ENCODE peak calls at places on chromosome 4, in five cellular contexts. I is A549, X is tibial artery, G is tibial nerve, B is gastrocnemius medialis. P is an unnamed sample.

GRCh38 chr4:123121241-123121907 is 199.0 kb upstream of the NUDT6 start:
- DNase-seq in I (no peak), X (no peak), G (no peak), B (no peak), P (no peak)

GRCh38 chr4:74376888-74377483 is 12.0 kb downstream of the EREG start:
- DNase-seq in I (peak; percentile 41), X (no peak), G (no peak), B (no peak), P (no peak)

GRCh38 chr4:75189976-75190375 is 257.1 kb downstream of the PARM1 start:
- DNase-seq in I (no peak), X (no peak), G (no peak), B (no peak), P (no peak)

GRCh38 chr4:89001647-89002518 is 55.1 kb downstream of the FAM13A start:
- DNase-seq in I (no peak), X (no peak), G (no peak), B (no peak), P (no peak)

GRCh38 chr4:181821039-181822004 is 421.9 kb upstream of the TENM3 start:
- DNase-seq in I (no peak), X (no peak), G (no peak), B (no peak), P (no peak)

GRCh38 chr4:159312236-159312635 is 209.4 kb downstream of the RAPGEF2 start:
- DNase-seq in I (no peak), X (no peak), G (no peak), B (no peak), P (no peak)

GRCh38 chr4:83025563-83025962 is 9.4 kb upstream of the COPS4 start:
- DNase-seq in I (no peak), X (no peak), G (no peak), B (no peak), P (no peak)

GRCh38 chr4:13990596-13991589 is 363.4 kb upstream of the BOD1L1 start:
- DNase-seq in I (peak; percentile 55), X (no peak), G (no peak), B (no peak), P (no peak)

GRCh38 chr4:7326693-7327340 is 107.9 kb downstream of the PSAPL1 start:
- DNase-seq in I (no peak), X (no peak), G (no peak), B (no peak), P (no peak)

GRCh38 chr4:94803181-94803580 is 45.4 kb downstream of the BMPR1B start:
- DNase-seq in I (no peak), X (no peak), G (no peak), B (no peak), P (no peak)

GRCh38 chr4:124806403-124806802 is 93.9 kb upstream of the ANKRD50 start:
- DNase-seq in I (no peak), X (no peak), G (no peak), B (no peak), P (no peak)

GRCh38 chr4:33831667-33832066 is 2412.6 kb downstream of the ARAP2 start:
- DNase-seq in I (no peak), X (no peak), G (no peak), B (no peak), P (no peak)

GRCh38 chr4:1899149-1900086 is 28.2 kb downstream of the NSD2 start:
- DNase-seq in I (peak; percentile 84), X (peak; percentile 61), G (peak; percentile 61), B (peak; percentile 42), P (peak; percentile 56)

GRCh38 chr4:7539659-7540058 is 104.9 kb upstream of the PSAPL1 start:
- DNase-seq in I (peak; percentile 10), X (no peak), G (no peak), B (no peak), P (no peak)

GRCh38 chr4:107709916-107710315 is 10.1 kb downstream of the PAPSS1 start:
- DNase-seq in I (no peak), X (no peak), G (no peak), B (no peak), P (no peak)

GRCh38 chr4:185534850-185535761 is at the start of gene PDLIM3:
- DNase-seq in I (peak; percentile 21), X (peak; percentile 57), G (no peak), B (peak; percentile 81), P (peak; percentile 75)

GRCh38 chr4:3234171-3235029 is 14.6 kb upstream of the MSANTD1 start:
- DNase-seq in I (no peak), X (no peak), G (no peak), B (no peak), P (no peak)

GRCh38 chr4:116838609-116839008 is 246.8 kb downstream of the TRAM1L1 start:
- DNase-seq in I (no peak), X (no peak), G (no peak), B (no peak), P (no peak)

GRCh38 chr4:120948382-120948781 is 25.9 kb upstream of the PRDM5 start:
- DNase-seq in I (no peak), X (no peak), G (no peak), B (no peak), P (no peak)

GRCh38 chr4:78654809-78655208 is 103.2 kb downstream of the ANXA3 start:
- DNase-seq in I (no peak), X (no peak), G (no peak), B (no peak), P (no peak)

GRCh38 chr4:931194-931959 is 739 bp downstream of the GAK start:
- DNase-seq in I (no peak), X (no peak), G (no peak), B (peak; percentile 56), P (no peak)

GRCh38 chr4:88054229-88054628 is 46.8 kb downstream of the PKD2 start:
- DNase-seq in I (no peak), X (no peak), G (no peak), B (no peak), P (no peak)

GRCh38 chr4:179750374-179750773 is 2308.1 kb upstream of the AGA start:
- DNase-seq in I (no peak), X (no peak), G (no peak), B (no peak), P (no peak)

GRCh38 chr4:108141213-108142045 is 27.3 kb downstream of the LEF1 start:
- DNase-seq in I (no peak), X (no peak), G (no peak), B (no peak), P (no peak)

GRCh38 chr4:85644061-85644460 is 169.1 kb downstream of the ARHGAP24 start:
- DNase-seq in I (no peak), X (no peak), G (no peak), B (no peak), P (no peak)

GRCh38 chr4:77695769-77696168 is 90.1 kb downstream of the CXCL13 start:
- DNase-seq in I (peak; percentile 50), X (no peak), G (no peak), B (no peak), P (no peak)

GRCh38 chr4:3295837-3296624 is 3.2 kb downstream of the RGS12 start:
- DNase-seq in I (no peak), X (peak; percentile 5), G (no peak), B (no peak), P (no peak)

GRCh38 chr4:106530816-106531215 is 162.2 kb upstream of the GIMD1 start:
- DNase-seq in I (no peak), X (no peak), G (no peak), B (no peak), P (no peak)

DNA sequence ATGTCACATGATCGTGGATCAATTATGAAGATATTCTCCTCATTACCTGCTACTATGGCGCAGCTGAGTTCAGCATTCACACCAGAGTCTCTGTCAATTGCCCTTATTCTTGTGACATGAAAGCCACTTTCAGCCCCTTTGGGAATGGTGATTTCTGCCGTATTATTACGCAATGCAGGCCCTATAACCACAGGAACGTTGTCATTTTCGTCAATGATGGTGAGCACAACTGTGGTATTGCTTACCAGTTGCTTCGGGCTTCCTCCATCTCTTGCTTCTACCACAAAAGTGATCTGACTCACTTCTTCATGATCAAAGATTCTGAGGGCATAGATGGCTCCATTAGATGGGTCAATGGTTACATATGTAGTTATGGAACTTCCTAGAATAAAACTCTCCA is 2.1 kb downstream of the PCDH18 start:
- DNase-seq in I (no peak), X (no peak), G (no peak), B (no peak), P (no peak)
- H3K4me3 ChIP-seq in I (no peak overlapping the region), X (peak overlapping the region; percentile 67), G (peak overlapping the region; percentile 42), B (peak overlapping the region; percentile 43), P (peak overlapping the region; percentile 72)

DNA sequence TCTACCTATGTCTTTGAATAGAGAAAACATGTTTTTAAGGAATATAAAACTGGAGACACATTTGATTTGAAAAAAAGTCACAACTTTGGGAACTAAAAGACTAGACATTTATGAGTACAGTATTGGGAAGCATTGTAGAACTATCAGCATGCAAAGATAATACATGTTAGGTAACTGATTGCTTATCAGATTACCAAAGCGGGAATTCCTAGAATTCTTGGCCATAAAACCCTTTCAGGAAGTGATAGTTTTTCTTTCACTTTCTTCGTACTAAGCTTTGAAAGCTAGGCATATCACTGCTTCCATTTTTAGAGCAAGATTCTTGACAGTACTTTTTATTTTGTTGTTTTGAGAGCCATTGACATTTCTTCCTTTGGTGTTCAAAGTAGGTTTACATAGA is 646.6 kb upstream of the PITX2 start:
- DNase-seq in I (no peak), X (no peak), G (no peak), B (no peak), P (no peak)
- H3K4me3 ChIP-seq in I (no peak overlapping the region), X (peak overlapping the region; percentile 3), G (no peak overlapping the region), B (no peak overlapping the region), P (no peak overlapping the region)

GRCh38 chr4:139721789-139722188 is 56.2 kb downstream of the MGST2 start:
- DNase-seq in I (no peak), X (no peak), G (no peak), B (no peak), P (no peak)
- H3K4me3 ChIP-seq in I (no peak overlapping the region), X (no peak overlapping the region), G (no peak overlapping the region), B (no peak overlapping the region), P (no peak overlapping the region)

DNA sequence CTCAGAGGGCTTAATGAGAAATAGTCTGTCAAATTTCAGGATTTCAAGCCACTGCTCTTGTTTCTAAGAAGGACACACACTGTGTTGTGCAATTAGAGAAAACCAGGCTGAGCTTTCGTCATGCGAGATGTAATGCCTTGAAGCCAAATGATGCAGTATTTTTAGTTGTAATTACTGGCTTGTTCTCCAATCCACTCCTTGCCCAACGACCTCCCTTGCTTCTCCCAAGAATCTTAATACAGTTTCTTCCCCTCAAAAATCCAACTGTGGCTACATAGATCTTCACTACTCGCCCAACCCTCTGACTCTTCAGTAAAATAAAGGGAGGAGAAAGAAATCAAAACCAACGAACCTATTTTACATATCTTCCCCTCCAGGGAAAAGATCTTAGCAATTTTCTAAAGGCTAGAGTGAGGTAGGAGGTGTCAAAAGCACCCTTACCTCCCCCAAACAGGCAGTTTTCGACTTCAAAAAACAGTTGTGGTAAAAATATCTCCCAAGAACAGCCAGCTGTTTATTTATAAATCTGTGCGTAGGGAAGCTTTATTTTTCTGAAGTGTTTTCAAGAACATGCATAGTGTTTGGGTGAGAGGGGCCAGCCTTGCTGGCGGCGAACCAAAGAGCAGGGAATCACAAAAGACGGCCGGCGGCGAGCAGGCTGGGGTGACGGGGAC is 68.7 kb downstream of the MGST2 start:
- DNase-seq in I (no peak), X (peak; percentile 45), G (peak; percentile 57), B (peak; percentile 43), P (no peak)
- H3K4me3 ChIP-seq in I (no peak overlapping the region), X (peak overlapping the region; percentile 72), G (peak overlapping the region; percentile 40), B (peak overlapping the region; percentile 70), P (peak overlapping the region; percentile 66)

GRCh38 chr4:40621592-40622512 is 7.8 kb downstream of the RBM47 start:
- DNase-seq in I (peak; percentile 52), X (peak; percentile 86), G (peak; percentile 81), B (peak; percentile 35), P (peak; percentile 64)
- H3K4me3 ChIP-seq in I (peak overlapping the region; percentile 10), X (no peak overlapping the region), G (no peak overlapping the region), B (no peak overlapping the region), P (no peak overlapping the region)